ENCODE peak calls at places on chromosomes 4 and X, in six cellular contexts. W is lung microvascular endothelial cell, M is NCI-H187, F is T-cell, I is foreskin fibroblast, Y is GM10248. Z is an unnamed sample.

GRCh38 chr4:1825326-1825725 is 30.6 kb downstream of the LETM1 start:
- DNase-seq in W (no peak), M (no peak), F (no peak), I (no peak), Y (no peak), Z (no peak)

GRCh38 chr4:106266201-106266600 is 49.8 kb downstream of the TBCK start:
- DNase-seq in W (peak), M (no peak), F (no peak), I (peak), Y (no peak), Z (peak)

GRCh38 chrX:19958530-19959486 is 32.1 kb downstream of the BCLAF3 start:
- DNase-seq in W (no peak), M (no peak), F (no peak), I (peak), Y (no peak), Z (no peak)

GRCh38 chr4:35725131-35725530 is 519.2 kb downstream of the ARAP2 start:
- DNase-seq in W (no peak), M (no peak), F (no peak), I (no peak), Y (no peak), Z (no peak)

GRCh38 chrX:49761481-49761880 is 65.7 kb upstream of the PAGE1 start:
- DNase-seq in W (peak), M (no peak), F (no peak), I (peak), Y (peak), Z (peak)

GRCh38 chr4:55008166-55009056 is 117.0 kb downstream of the KDR start:
- DNase-seq in W (peak), M (no peak), F (no peak), I (peak), Y (peak), Z (peak)

GRCh38 chr4:19494958-19495357 is 756.7 kb upstream of the SLIT2 start:
- DNase-seq in W (no peak), M (no peak), F (no peak), I (peak), Y (no peak), Z (no peak)

GRCh38 chr4:182418054-182418734 is 175.0 kb downstream of the TENM3 start:
- DNase-seq in W (no peak), M (no peak), F (no peak), I (no peak), Y (peak), Z (no peak)

GRCh38 chr4:7867701-7868429 is 71.8 kb downstream of the AFAP1 start:
- DNase-seq in W (no peak), M (no peak), F (no peak), I (peak), Y (no peak), Z (peak)

GRCh38 chrX:16665089-16665488 is 15.1 kb downstream of the S100G start:
- DNase-seq in W (peak), M (no peak), F (no peak), I (peak), Y (no peak), Z (no peak)

GRCh38 chr4:53490965-53491622 is 100.2 kb downstream of the LNX1 start:
- DNase-seq in W (peak), M (no peak), F (no peak), I (peak), Y (peak), Z (peak)

Z was measured in AG08395.